ENCODE peak calls at places on chromosomes 6 and 20, in eight cellular contexts. One of them, this sample, is unnamed.

GRCh38 chr6:150687508-150687907 is 87.8 kb downstream of the PLEKHG1 start:
- DNase-seq in aorta: peak; percentile 79
- DNase-seq in stomach: peak; percentile 71
- DNase-seq in left ventricle myocardium inferior: peak; percentile 80
- DNase-seq in AG04450: no peak
- DNase-seq in fibroblast of villous mesenchyme: no peak
- DNase-seq in tibial artery: no peak
- DNase-seq in brain microvascular endothelial cell: no peak
- DNase-seq in this sample: no peak

GRCh38 chr6:156691018-156691417 is 86.2 kb upstream of the ARID1B start:
- DNase-seq in aorta: no peak
- DNase-seq in AG04450: no peak
- DNase-seq in stomach: no peak
- DNase-seq in tibial artery: no peak
- DNase-seq in fibroblast of villous mesenchyme: no peak
- DNase-seq in left ventricle myocardium inferior: no peak
- DNase-seq in brain microvascular endothelial cell: no peak
- DNase-seq in this sample: no peak

GRCh38 chr6:45445749-45446454 is 68.2 kb upstream of the SUPT3H start:
- DNase-seq in AG04450: peak; percentile 98
- DNase-seq in stomach: peak; percentile 59
- DNase-seq in tibial artery: peak; percentile 80
- DNase-seq in left ventricle myocardium inferior: peak; percentile 59
- DNase-seq in brain microvascular endothelial cell: peak; percentile 98
- DNase-seq in fibroblast of villous mesenchyme: peak; percentile 99
- DNase-seq in aorta: no peak
- DNase-seq in this sample: peak; percentile 99

GRCh38 chr6:110786271-110786670 is 29.0 kb downstream of the CDK19 start:
- DNase-seq in AG04450: no peak
- DNase-seq in aorta: no peak
- DNase-seq in brain microvascular endothelial cell: no peak
- DNase-seq in tibial artery: no peak
- DNase-seq in left ventricle myocardium inferior: no peak
- DNase-seq in fibroblast of villous mesenchyme: peak; percentile 28
- DNase-seq in stomach: no peak
- DNase-seq in this sample: no peak

GRCh38 chr6:12494161-12494560 is 204.0 kb downstream of the EDN1 start:
- DNase-seq in tibial artery: no peak
- DNase-seq in stomach: no peak
- DNase-seq in aorta: no peak
- DNase-seq in left ventricle myocardium inferior: no peak
- DNase-seq in AG04450: no peak
- DNase-seq in fibroblast of villous mesenchyme: no peak
- DNase-seq in brain microvascular endothelial cell: no peak
- DNase-seq in this sample: no peak

GRCh38 chr6:14383393-14384174 is 266.0 kb downstream of the CD83 start:
- DNase-seq in AG04450: no peak
- DNase-seq in fibroblast of villous mesenchyme: no peak
- DNase-seq in tibial artery: no peak
- DNase-seq in left ventricle myocardium inferior: no peak
- DNase-seq in brain microvascular endothelial cell: no peak
- DNase-seq in stomach: no peak
- DNase-seq in aorta: no peak
- DNase-seq in this sample: no peak

GRCh38 chr6:158143700-158144099 is 24.4 kb downstream of the SERAC1 start:
- DNase-seq in brain microvascular endothelial cell: no peak
- DNase-seq in tibial artery: no peak
- DNase-seq in AG04450: no peak
- DNase-seq in aorta: no peak
- DNase-seq in left ventricle myocardium inferior: no peak
- DNase-seq in stomach: no peak
- DNase-seq in fibroblast of villous mesenchyme: peak; percentile 30
- DNase-seq in this sample: no peak

GRCh38 chr6:44257007-44257752 is at the start of gene SLC35B2:
- DNase-seq in AG04450: no peak
- DNase-seq in brain microvascular endothelial cell: peak; percentile 47
- DNase-seq in fibroblast of villous mesenchyme: peak; percentile 66
- DNase-seq in tibial artery: peak; percentile 54
- DNase-seq in left ventricle myocardium inferior: peak; percentile 65
- DNase-seq in aorta: peak; percentile 88
- DNase-seq in stomach: peak; percentile 68
- DNase-seq in this sample: peak; percentile 25

GRCh38 chr6:5851261-5851757 is 155.4 kb downstream of the NRN1 start:
- DNase-seq in fibroblast of villous mesenchyme: peak; percentile 9
- DNase-seq in AG04450: no peak
- DNase-seq in stomach: peak; percentile 52
- DNase-seq in brain microvascular endothelial cell: peak; percentile 34
- DNase-seq in tibial artery: no peak
- DNase-seq in aorta: peak; percentile 82
- DNase-seq in left ventricle myocardium inferior: peak; percentile 35
- DNase-seq in this sample: no peak

GRCh38 chr20:35108921-35109320 is 16.3 kb upstream of the TRPC4AP start:
- DNase-seq in stomach: no peak
- DNase-seq in AG04450: no peak
- DNase-seq in brain microvascular endothelial cell: no peak
- DNase-seq in aorta: no peak
- DNase-seq in tibial artery: no peak
- DNase-seq in left ventricle myocardium inferior: no peak
- DNase-seq in fibroblast of villous mesenchyme: no peak
- DNase-seq in this sample: no peak

GRCh38 chr6:82385102-82385501 is 21.5 kb downstream of the TPBG start:
- DNase-seq in aorta: no peak
- DNase-seq in AG04450: no peak
- DNase-seq in stomach: no peak
- DNase-seq in fibroblast of villous mesenchyme: no peak
- DNase-seq in brain microvascular endothelial cell: no peak
- DNase-seq in tibial artery: no peak
- DNase-seq in left ventricle myocardium inferior: no peak
- DNase-seq in this sample: no peak

GRCh38 chr20:34472246-34472925 is 43.8 kb upstream of the DYNLRB1 start:
- DNase-seq in AG04450: no peak
- DNase-seq in fibroblast of villous mesenchyme: peak; percentile 78
- DNase-seq in aorta: no peak
- DNase-seq in stomach: no peak
- DNase-seq in left ventricle myocardium inferior: no peak
- DNase-seq in tibial artery: no peak
- DNase-seq in brain microvascular endothelial cell: peak; percentile 26
- DNase-seq in this sample: peak; percentile 22

GRCh38 chr6:155994071-155994470 is 538.4 kb upstream of the NOX3 start:
- DNase-seq in aorta: no peak
- DNase-seq in stomach: no peak
- DNase-seq in tibial artery: no peak
- DNase-seq in fibroblast of villous mesenchyme: no peak
- DNase-seq in left ventricle myocardium inferior: no peak
- DNase-seq in brain microvascular endothelial cell: no peak
- DNase-seq in AG04450: no peak
- DNase-seq in this sample: no peak

GRCh38 chr20:17971571-17972013 is 2.8 kb downstream of the MGME1 start:
- DNase-seq in stomach: no peak
- DNase-seq in brain microvascular endothelial cell: peak; percentile 51
- DNase-seq in AG04450: no peak
- DNase-seq in aorta: no peak
- DNase-seq in left ventricle myocardium inferior: no peak
- DNase-seq in tibial artery: no peak
- DNase-seq in fibroblast of villous mesenchyme: peak; percentile 56
- DNase-seq in this sample: peak; percentile 38

GRCh38 chr20:19975901-19976300 is 41.3 kb upstream of the NAA20 start:
- DNase-seq in tibial artery: no peak
- DNase-seq in fibroblast of villous mesenchyme: no peak
- DNase-seq in brain microvascular endothelial cell: no peak
- DNase-seq in AG04450: no peak
- DNase-seq in stomach: peak; percentile 46
- DNase-seq in left ventricle myocardium inferior: no peak
- DNase-seq in aorta: no peak
- DNase-seq in this sample: no peak

GRCh38 chr20:19976595-19977372 is 40.4 kb upstream of the NAA20 start:
- DNase-seq in brain microvascular endothelial cell: peak; percentile 73
- DNase-seq in fibroblast of villous mesenchyme: peak; percentile 81
- DNase-seq in left ventricle myocardium inferior: peak; percentile 70
- DNase-seq in stomach: peak; percentile 62
- DNase-seq in aorta: peak; percentile 90
- DNase-seq in AG04450: no peak
- DNase-seq in tibial artery: peak; percentile 59
- DNase-seq in this sample: peak; percentile 68

GRCh38 chr20:19974621-19975435 is 42.3 kb upstream of the NAA20 start:
- DNase-seq in AG04450: peak; percentile 93
- DNase-seq in brain microvascular endothelial cell: peak; percentile 90
- DNase-seq in fibroblast of villous mesenchyme: peak; percentile 99
- DNase-seq in left ventricle myocardium inferior: peak; percentile 85
- DNase-seq in aorta: peak; percentile 95
- DNase-seq in tibial artery: peak; percentile 92
- DNase-seq in stomach: peak; percentile 88
- DNase-seq in this sample: peak; percentile 92

GRCh38 chr20:19975436-19975799 is 41.7 kb upstream of the NAA20 start:
- DNase-seq in stomach: no peak
- DNase-seq in left ventricle myocardium inferior: peak; percentile 29
- DNase-seq in aorta: no peak
- DNase-seq in tibial artery: no peak
- DNase-seq in fibroblast of villous mesenchyme: peak; percentile 69
- DNase-seq in brain microvascular endothelial cell: no peak
- DNase-seq in AG04450: no peak
- DNase-seq in this sample: no peak

DNA sequence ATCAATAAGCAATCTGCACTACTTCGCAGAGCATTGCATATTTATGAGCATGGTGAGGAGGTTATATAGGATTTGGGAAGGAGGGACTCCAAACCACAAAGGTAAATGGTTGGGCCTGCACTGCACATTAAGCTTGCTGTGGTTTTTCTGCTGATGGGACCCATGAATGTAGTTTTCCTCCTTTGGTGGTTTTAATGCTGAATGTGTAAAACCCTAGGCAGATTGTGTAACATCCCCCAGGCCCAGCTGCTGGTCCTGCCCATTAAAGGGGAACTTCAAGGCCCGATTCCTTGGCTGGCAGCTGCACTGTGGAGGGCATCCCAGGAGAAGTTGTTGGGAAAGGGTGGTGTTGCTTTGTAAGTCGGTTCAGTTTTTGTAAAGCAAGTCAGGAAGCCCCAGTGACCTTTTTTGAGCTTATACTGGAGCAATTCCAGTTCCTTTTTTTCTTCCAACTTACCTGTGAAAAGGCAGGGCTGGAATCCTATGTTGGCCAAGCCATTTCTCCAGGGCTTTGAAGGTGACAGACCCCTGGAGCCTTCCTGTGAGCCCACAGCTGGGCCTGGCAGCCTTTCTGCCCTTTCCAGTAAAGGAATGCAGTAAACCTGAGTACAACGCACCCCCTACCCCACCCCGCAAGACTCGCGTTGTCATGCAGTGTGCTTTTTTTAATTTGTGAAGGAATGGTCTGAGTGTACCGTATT is 43.1 kb upstream of the NAA20 start:
- DNase-seq in AG04450: no peak
- DNase-seq in tibial artery: peak; percentile 94
- DNase-seq in left ventricle myocardium inferior: peak; percentile 71
- DNase-seq in stomach: peak; percentile 42
- DNase-seq in aorta: peak; percentile 82
- DNase-seq in fibroblast of villous mesenchyme: peak; percentile 97
- DNase-seq in brain microvascular endothelial cell: no peak
- DNase-seq in this sample: peak; percentile 81
- H3K4me3 ChIP-seq in AG04450: peak overlapping the region; percentile 99
- H3K4me3 ChIP-seq in tibial artery: peak overlapping the region; percentile 66
- H3K4me3 ChIP-seq in left ventricle myocardium inferior: peak overlapping the region; percentile 75
- H3K4me3 ChIP-seq in stomach: peak overlapping the region; percentile 47
- H3K4me3 ChIP-seq in aorta: no peak overlapping the region
- H3K4me3 ChIP-seq in fibroblast of villous mesenchyme: peak overlapping the region; percentile 96
- H3K4me3 ChIP-seq in brain microvascular endothelial cell: peak overlapping the region; percentile 89
- H3K4me3 ChIP-seq in this sample: peak overlapping the region; percentile 71

GRCh38 chr6:139583420-139583819 is 209.0 kb upstream of the CITED2 start:
- DNase-seq in tibial artery: no peak
- DNase-seq in aorta: no peak
- DNase-seq in AG04450: no peak
- DNase-seq in fibroblast of villous mesenchyme: no peak
- DNase-seq in left ventricle myocardium inferior: no peak
- DNase-seq in stomach: no peak
- DNase-seq in brain microvascular endothelial cell: no peak
- DNase-seq in this sample: no peak

GRCh38 chr6:139584599-139584998 is 210.2 kb upstream of the CITED2 start:
- DNase-seq in stomach: no peak
- DNase-seq in tibial artery: no peak
- DNase-seq in aorta: no peak
- DNase-seq in brain microvascular endothelial cell: no peak
- DNase-seq in fibroblast of villous mesenchyme: no peak
- DNase-seq in AG04450: no peak
- DNase-seq in left ventricle myocardium inferior: no peak
- DNase-seq in this sample: no peak

GRCh38 chr6:139582956-139583355 is 208.5 kb upstream of the CITED2 start:
- DNase-seq in brain microvascular endothelial cell: peak; percentile 35
- DNase-seq in fibroblast of villous mesenchyme: no peak
- DNase-seq in AG04450: no peak
- DNase-seq in left ventricle myocardium inferior: no peak
- DNase-seq in aorta: no peak
- DNase-seq in tibial artery: no peak
- DNase-seq in stomach: no peak
- DNase-seq in this sample: no peak

GRCh38 chr6:139580592-139581484 is 206.4 kb upstream of the CITED2 start:
- DNase-seq in brain microvascular endothelial cell: no peak
- DNase-seq in aorta: no peak
- DNase-seq in tibial artery: no peak
- DNase-seq in stomach: no peak
- DNase-seq in left ventricle myocardium inferior: no peak
- DNase-seq in fibroblast of villous mesenchyme: no peak
- DNase-seq in AG04450: no peak
- DNase-seq in this sample: no peak

GRCh38 chr6:139581485-139581865 is 207.0 kb upstream of the CITED2 start:
- DNase-seq in left ventricle myocardium inferior: no peak
- DNase-seq in fibroblast of villous mesenchyme: no peak
- DNase-seq in brain microvascular endothelial cell: no peak
- DNase-seq in stomach: no peak
- DNase-seq in tibial artery: no peak
- DNase-seq in aorta: no peak
- DNase-seq in AG04450: no peak
- DNase-seq in this sample: no peak
- H3K4me3 ChIP-seq in left ventricle myocardium inferior: no peak overlapping the region
- H3K4me3 ChIP-seq in fibroblast of villous mesenchyme: no peak overlapping the region
- H3K4me3 ChIP-seq in brain microvascular endothelial cell: no peak overlapping the region
- H3K4me3 ChIP-seq in stomach: no peak overlapping the region
- H3K4me3 ChIP-seq in tibial artery: no peak overlapping the region
- H3K4me3 ChIP-seq in aorta: no peak overlapping the region
- H3K4me3 ChIP-seq in AG04450: no peak overlapping the region
- H3K4me3 ChIP-seq in this sample: no peak overlapping the region

GRCh38 chr20:4812641-4813075 is 90.9 kb downstream of the PRND start:
- DNase-seq in tibial artery: no peak
- DNase-seq in fibroblast of villous mesenchyme: no peak
- DNase-seq in stomach: no peak
- DNase-seq in brain microvascular endothelial cell: no peak
- DNase-seq in left ventricle myocardium inferior: no peak
- DNase-seq in AG04450: no peak
- DNase-seq in aorta: no peak
- DNase-seq in this sample: no peak
- H3K4me3 ChIP-seq in tibial artery: no peak overlapping the region
- H3K4me3 ChIP-seq in fibroblast of villous mesenchyme: no peak overlapping the region
- H3K4me3 ChIP-seq in stomach: no peak overlapping the region
- H3K4me3 ChIP-seq in brain microvascular endothelial cell: no peak overlapping the region
- H3K4me3 ChIP-seq in left ventricle myocardium inferior: no peak overlapping the region
- H3K4me3 ChIP-seq in AG04450: no peak overlapping the region
- H3K4me3 ChIP-seq in aorta: no peak overlapping the region
- H3K4me3 ChIP-seq in this sample: no peak overlapping the region

DNA sequence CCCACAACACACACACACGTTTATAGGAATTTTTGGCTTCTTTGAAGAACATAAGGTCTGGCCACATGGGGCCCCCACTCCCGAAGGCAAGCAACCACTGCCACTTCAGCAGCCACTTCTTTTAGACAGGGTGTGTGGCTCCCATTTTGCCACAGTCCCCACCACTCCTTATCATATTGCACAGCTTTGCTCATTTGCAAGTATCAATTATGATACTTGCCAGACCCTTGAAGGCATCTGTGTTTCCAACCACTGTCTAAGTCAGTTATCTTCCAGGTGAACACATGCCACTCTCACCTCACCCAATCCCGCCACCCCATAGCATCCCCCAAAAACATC is 73.1 kb downstream of the NOL4L start:
- DNase-seq in brain microvascular endothelial cell: no peak
- DNase-seq in fibroblast of villous mesenchyme: no peak
- DNase-seq in AG04450: no peak
- DNase-seq in left ventricle myocardium inferior: no peak
- DNase-seq in aorta: peak; percentile 15
- DNase-seq in stomach: no peak
- DNase-seq in tibial artery: no peak
- DNase-seq in this sample: no peak
- H3K4me3 ChIP-seq in brain microvascular endothelial cell: no peak overlapping the region
- H3K4me3 ChIP-seq in fibroblast of villous mesenchyme: no peak overlapping the region
- H3K4me3 ChIP-seq in AG04450: no peak overlapping the region
- H3K4me3 ChIP-seq in left ventricle myocardium inferior: no peak overlapping the region
- H3K4me3 ChIP-seq in aorta: no peak overlapping the region
- H3K4me3 ChIP-seq in stomach: no peak overlapping the region
- H3K4me3 ChIP-seq in tibial artery: no peak overlapping the region
- H3K4me3 ChIP-seq in this sample: no peak overlapping the region

This sample was measured in skeletal muscle cell.